ENCODE peak calls at places on chromosomes 16 and 17, in six cellular contexts. S is PC-3, U is hepatocyte, B is HCT116, A is PC-9, N is SK-N-SH. G is an unnamed sample.

GRCh38 chr16:24729967-24730815 is 740 bp downstream of the TNRC6A start:
- DNase-seq in B (no peak), S (no peak), N (peak; percentile 80), A (no peak), U (peak; percentile 52), G (peak; percentile 65)

GRCh38 chr17:79845601-79845949 is 6.3 kb upstream of the CBX4 start:
- DNase-seq in U (peak; percentile 74), S (no peak), N (no peak), A (no peak), B (no peak), G (peak; percentile 53)

GRCh38 chr17:44997733-44998520 is 29.8 kb upstream of the C1QL1 start:
- DNase-seq in N (no peak), U (peak; percentile 64), B (no peak), A (no peak), S (no peak), G (peak; percentile 22)

GRCh38 chr17:72151565-72152391 is 31.0 kb downstream of the SOX9 start:
- DNase-seq in U (peak; percentile 74), B (peak; percentile 97), A (peak; percentile 99), N (peak; percentile 66), S (peak; percentile 97), G (peak; percentile 84)

GRCh38 chr17:39175695-39176093 is 9.7 kb upstream of the ARL5C start:
- DNase-seq in B (no peak), U (no peak), A (no peak), N (no peak), S (no peak), G (peak; percentile 29)

GRCh38 chr17:5921919-5922318 is 148.3 kb upstream of the WSCD1 start:
- DNase-seq in S (peak; percentile 83), U (no peak), N (no peak), B (peak; percentile 21), A (no peak), G (peak; percentile 1)

GRCh38 chr16:88359008-88359407 is 23.8 kb upstream of the ZNF469 start:
- DNase-seq in B (no peak), A (no peak), U (no peak), S (no peak), N (peak; percentile 22), G (no peak)

GRCh38 chr17:48068491-48068961 is 20.4 kb downstream of the NFE2L1 start:
- DNase-seq in B (no peak), A (no peak), S (peak; percentile 51), N (no peak), U (peak; percentile 46), G (peak; percentile 85)

GRCh38 chr16:2224183-2224486 is 744 bp downstream of the E4F1 start:
- DNase-seq in S (peak; percentile 39), B (no peak), U (no peak), N (no peak), A (no peak), G (no peak)

GRCh38 chr17:30939059-30939689 is 17.4 kb downstream of the ADAP2 start:
- DNase-seq in N (no peak), A (no peak), U (no peak), S (no peak), B (no peak), G (no peak)

GRCh38 chr17:43533699-43534098 is 12.4 kb downstream of the ETV4 start:
- DNase-seq in U (no peak), B (no peak), A (no peak), S (no peak), N (no peak), G (no peak)

GRCh38 chr16:82481455-82481854 is 145.3 kb upstream of the CDH13 start:
- DNase-seq in S (no peak), B (no peak), A (no peak), N (no peak), U (no peak), G (peak; percentile 24)

GRCh38 chr17:60328679-60329078 is 63.3 kb downstream of the USP32 start:
- DNase-seq in A (no peak), B (no peak), N (no peak), U (no peak), S (no peak), G (no peak)

GRCh38 chr16:56108724-56109123 is 82.6 kb upstream of the GNAO1 start:
- DNase-seq in B (no peak), A (no peak), S (no peak), N (no peak), U (no peak), G (no peak)

GRCh38 chr16:8866884-8867482 is 1.8 kb downstream of the CARHSP1 start:
- DNase-seq in A (no peak), U (peak; percentile 41), N (no peak), S (no peak), B (no peak), G (peak; percentile 64)

GRCh38 chr16:57614546-57615343 is 13.7 kb upstream of the ADGRG1 start:
- DNase-seq in U (no peak), S (no peak), A (no peak), B (no peak), N (peak; percentile 34), G (no peak)

GRCh38 chr17:59746849-59747445 is 39.5 kb downstream of the VMP1 start:
- DNase-seq in U (peak; percentile 58), S (peak; percentile 77), B (no peak), A (peak; percentile 53), N (peak; percentile 44), G (peak; percentile 78)

GRCh38 chr16:67431077-67431804 is at the start of gene HSD11B2:
- DNase-seq in S (peak; percentile 59), N (peak; percentile 93), A (peak; percentile 53), U (peak; percentile 88), B (peak; percentile 40), G (peak; percentile 85)

GRCh38 chr16:78252757-78253156 is 153.3 kb downstream of the WWOX start:
- DNase-seq in U (no peak), A (no peak), S (no peak), N (no peak), B (no peak), G (no peak)

GRCh38 chr16:78259883-78260282 is 160.4 kb downstream of the WWOX start:
- DNase-seq in B (no peak), U (peak; percentile 38), A (no peak), S (no peak), N (no peak), G (no peak)

GRCh38 chr16:78258651-78259050 is 159.2 kb downstream of the WWOX start:
- DNase-seq in A (no peak), S (no peak), N (no peak), B (no peak), U (peak; percentile 42), G (no peak)

GRCh38 chr16:78257376-78257728 is 157.9 kb downstream of the WWOX start:
- DNase-seq in U (no peak), S (no peak), N (no peak), A (no peak), B (no peak), G (no peak)

GRCh38 chr16:78256686-78257375 is 157.4 kb downstream of the WWOX start:
- DNase-seq in A (no peak), S (no peak), N (no peak), B (no peak), U (no peak), G (no peak)
- H3K9me2 ChIP-seq in A (no peaks in the 10 kb centered on the region), S (no peaks in the 10 kb centered on the region), N (no peaks in the 10 kb centered on the region), B (no peaks in the 10 kb centered on the region), U (no peaks in the 10 kb centered on the region), G (no peaks in the 10 kb centered on the region)

GRCh38 chr17:12995106-12995895 is 22.5 kb downstream of the ELAC2 start:
- DNase-seq in B (no peak), U (no peak), N (no peak), S (no peak), A (no peak), G (no peak)

GRCh38 chr17:12993631-12994030 is 24.2 kb downstream of the ELAC2 start:
- DNase-seq in U (no peak), S (no peak), N (no peak), A (no peak), B (no peak), G (no peak)

GRCh38 chr17:12992676-12993075 is 25.2 kb downstream of the ELAC2 start:
- DNase-seq in A (no peak), U (no peak), N (no peak), S (no peak), B (no peak), G (no peak)

GRCh38 chr17:12995896-12996295 is 21.9 kb downstream of the ELAC2 start:
- DNase-seq in B (no peak), U (no peak), S (no peak), N (no peak), A (no peak), G (no peak)

GRCh38 chr17:12994341-12995074 is 23.3 kb downstream of the ELAC2 start:
- DNase-seq in B (no peak), U (no peak), N (no peak), S (no peak), A (no peak), G (no peak)
- H3K36me3 ChIP-seq in B (peaks cover 57% of the 10 kb centered on the region), U (no peaks in the 10 kb centered on the region), N (peaks cover 88% of the 10 kb centered on the region), S (peaks cover 77% of the 10 kb centered on the region), A (no peaks in the 10 kb centered on the region), G (peaks cover 37% of the 10 kb centered on the region)

GRCh38 chr16:50496990-50497389 is 51.2 kb upstream of the NKD1 start:
- DNase-seq in N (no peak), S (no peak), A (peak; percentile 46), B (no peak), U (no peak), G (peak; percentile 25)

GRCh38 chr16:50500171-50500874 is 47.9 kb upstream of the NKD1 start:
- DNase-seq in S (no peak), N (no peak), B (no peak), U (no peak), A (no peak), G (no peak)

GRCh38 chr16:50497592-50497991 is 50.6 kb upstream of the NKD1 start:
- DNase-seq in N (no peak), B (no peak), A (no peak), S (no peak), U (no peak), G (peak; percentile 85)

GRCh38 chr16:50499254-50499653 is 48.9 kb upstream of the NKD1 start:
- DNase-seq in S (no peak), A (no peak), U (no peak), N (no peak), B (no peak), G (no peak)

DNA sequence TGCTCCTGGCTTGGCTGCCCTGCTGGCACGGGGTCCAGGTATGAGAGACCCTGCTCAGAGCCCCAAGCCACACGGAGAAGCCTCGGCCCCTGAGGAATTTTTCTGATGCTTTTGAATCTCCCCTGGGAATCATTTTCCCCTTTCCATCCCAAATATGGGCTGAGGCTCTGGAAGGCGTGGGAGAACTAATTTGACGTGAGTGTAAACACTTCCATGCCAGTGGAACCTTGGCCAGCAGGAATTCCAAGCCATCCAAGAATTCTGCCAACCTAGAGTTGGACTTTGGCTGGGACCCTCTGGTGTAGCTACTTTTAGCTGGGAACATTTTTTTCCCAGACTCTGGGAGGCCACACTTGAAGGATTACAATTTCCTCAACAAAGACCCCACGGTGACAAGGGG is 49.4 kb upstream of the NKD1 start:
- DNase-seq in N (no peak), B (no peak), A (no peak), U (no peak), S (no peak), G (peak; percentile 22)
- H3K9me2 ChIP-seq in N (no peaks in the 10 kb centered on the region), B (no peaks in the 10 kb centered on the region), A (no peaks in the 10 kb centered on the region), U (no peaks in the 10 kb centered on the region), S (no peaks in the 10 kb centered on the region), G (no peaks in the 10 kb centered on the region)

GRCh38 chr16:60432472-60432871 is 1603.8 kb downstream of the CDH8 start:
- DNase-seq in S (no peak), B (no peak), U (no peak), N (no peak), A (no peak), G (no peak)
- H3K36me3 ChIP-seq in S (no peaks in the 10 kb centered on the region), B (no peaks in the 10 kb centered on the region), U (no peaks in the 10 kb centered on the region), N (no peaks in the 10 kb centered on the region), A (no peaks in the 10 kb centered on the region), G (no peaks in the 10 kb centered on the region)

GRCh38 chr16:70394853-70395252 is 44.0 kb downstream of the ST3GAL2 start:
- DNase-seq in U (no peak), B (no peak), S (no peak), N (no peak), A (no peak), G (no peak)
- H3K9me2 ChIP-seq in U (no peaks in the 10 kb centered on the region), B (no peaks in the 10 kb centered on the region), S (no peaks in the 10 kb centered on the region), N (no peaks in the 10 kb centered on the region), A (no peaks in the 10 kb centered on the region), G (no peaks in the 10 kb centered on the region)